ENCODE peak calls at places on chromosome 9, in nine cellular contexts. Y is PC-3, B is cardiac muscle cell, D is vagina, H is WERI-Rb-1, U is astrocyte, K is fibroblast of the aortic adventitia, V is fibroblast of pulmonary artery, O is body of pancreas. S is an unnamed sample.

GRCh38 chr9:99000480-99001395 is 57.0 kb downstream of the COL15A1 start:
- DNase-seq in B (peak), U (peak), K (peak), V (peak), D (peak), O (no peak), H (peak), Y (peak), S (peak)

GRCh38 chr9:22107646-22108045 is 98.5 kb upstream of the CDKN2B start:
- DNase-seq in D (no peak), V (no peak), B (no peak), K (no peak), Y (no peak), U (no peak), O (no peak), H (no peak), S (no peak)

GRCh38 chr9:73347720-73348119 is 196.1 kb downstream of the ANXA1 start:
- DNase-seq in V (no peak), B (no peak), H (no peak), U (peak), O (no peak), D (no peak), Y (no peak), K (no peak), S (no peak)

GRCh38 chr9:127921592-127922120 is 4.8 kb upstream of the ST6GALNAC4 start:
- DNase-seq in D (no peak), H (peak), B (peak), K (peak), U (no peak), Y (peak), V (peak), O (peak), S (no peak)

GRCh38 chr9:110126986-110127864 is 80.7 kb downstream of the C9orf152 start:
- DNase-seq in K (peak), B (peak), O (no peak), V (peak), H (no peak), D (no peak), U (peak), Y (no peak), S (peak)

GRCh38 chr9:116951588-116952433 is 264.7 kb downstream of the TRIM32 start:
- DNase-seq in V (peak), H (no peak), O (no peak), Y (peak), B (no peak), U (peak), K (peak), D (no peak), S (peak)

GRCh38 chr9:100087218-100087617 is 11.6 kb downstream of the ERP44 start:
- DNase-seq in V (peak), K (peak), B (peak), O (no peak), H (no peak), Y (peak), U (peak), D (no peak), S (peak)

GRCh38 chr9:81374881-81375280 is 314.5 kb downstream of the TLE1 start:
- DNase-seq in V (peak), U (peak), D (no peak), O (no peak), Y (no peak), K (no peak), H (no peak), B (peak), S (no peak)

GRCh38 chr9:34985311-34985899 is 4.1 kb upstream of the DNAJB5 start:
- DNase-seq in H (peak), B (peak), U (peak), D (no peak), Y (peak), K (peak), O (peak), V (peak), S (peak)

GRCh38 chr9:16241231-16241630 is 629.2 kb downstream of the BNC2 start:
- DNase-seq in O (no peak), U (peak), K (peak), Y (peak), D (no peak), B (peak), H (no peak), V (peak), S (peak)

GRCh38 chr9:84701801-84702200 is 32.3 kb downstream of the NTRK2 start:
- DNase-seq in U (no peak), K (no peak), V (no peak), B (no peak), O (no peak), H (no peak), D (no peak), Y (no peak), S (no peak)

GRCh38 chr9:3689555-3689954 is 163.8 kb upstream of the RFX3 start:
- DNase-seq in U (no peak), O (no peak), H (no peak), K (no peak), V (no peak), Y (no peak), D (no peak), B (no peak), S (no peak)

GRCh38 chr9:91253488-91253887 is 108.2 kb downstream of the AUH start:
- DNase-seq in Y (no peak), K (peak), V (no peak), B (no peak), U (no peak), D (no peak), H (no peak), O (no peak), S (no peak)
- H3K4me3 ChIP-seq in Y (no peak), K (no peak), V (no peak), B (no peak), U (no peak), D (no peak), H (no peak), O (no peak), S (no peak)

DNA sequence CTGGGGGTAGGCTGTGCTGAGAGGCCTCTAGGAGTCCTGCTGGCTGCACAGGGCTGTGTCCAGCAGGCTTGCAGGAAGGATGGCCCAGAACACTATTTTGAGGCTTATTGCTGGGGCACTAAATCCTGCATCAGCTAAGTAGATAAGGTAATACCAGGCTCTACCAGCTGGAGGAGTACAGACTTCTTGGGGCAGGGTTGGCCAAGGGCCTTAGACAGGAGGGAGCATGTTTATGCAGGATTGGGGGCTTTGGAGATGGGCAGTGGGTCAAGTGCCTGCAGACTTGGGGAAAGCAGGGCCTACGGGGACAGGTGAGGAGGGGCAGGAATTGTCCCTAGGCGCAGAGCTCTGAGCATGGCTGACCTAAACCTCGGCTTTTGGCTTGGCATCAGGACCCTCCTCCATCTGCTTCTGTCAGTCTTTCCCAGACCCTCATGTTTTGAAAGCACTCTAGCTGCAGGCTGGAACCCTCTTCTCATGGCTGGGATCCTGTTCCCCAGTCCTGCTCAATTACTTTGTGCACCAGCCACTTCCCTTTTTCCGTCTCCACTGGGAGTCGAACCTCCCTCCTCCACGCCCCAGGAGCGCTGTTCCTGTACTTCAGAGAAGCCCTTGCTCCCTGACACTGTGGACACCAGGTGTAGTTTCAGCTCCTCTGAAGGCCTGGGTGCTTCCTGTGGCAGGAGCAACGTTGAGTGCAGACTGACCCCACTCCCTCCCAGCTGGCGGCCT is 61.0 kb upstream of the SPTLC1 start:
- DNase-seq in D (no peak), V (peak), Y (peak), K (no peak), B (no peak), U (no peak), O (no peak), H (peak), S (peak)
- TF ChIP-seq CTCF in D (no peak), V (peak), Y (no peak), K (peak), B (peak), U (no peak), O (no peak), H (peak), S (peak)

GRCh38 chr9:114385412-114386181 is 2.2 kb downstream of the AKNA start:
- DNase-seq in V (peak), Y (peak), U (peak), K (peak), B (peak), D (no peak), H (no peak), O (peak), S (peak)

GRCh38 chr9:114382951-114383865 is 4.6 kb downstream of the AKNA start:
- DNase-seq in Y (no peak), H (peak), V (peak), U (no peak), O (no peak), D (no peak), B (peak), K (peak), S (peak)

GRCh38 chr9:114383866-114384231 is 3.9 kb downstream of the AKNA start:
- DNase-seq in Y (no peak), B (no peak), H (no peak), U (no peak), K (no peak), V (no peak), D (no peak), O (no peak), S (no peak)

GRCh38 chr9:114386361-114386885 is 1.4 kb downstream of the AKNA start:
- DNase-seq in V (no peak), O (no peak), Y (no peak), K (no peak), B (no peak), U (no peak), H (no peak), D (no peak), S (no peak)

GRCh38 chr9:114384836-114385411 is 2.9 kb downstream of the AKNA start:
- DNase-seq in B (no peak), O (no peak), U (no peak), K (no peak), Y (no peak), H (peak), V (no peak), D (no peak), S (no peak)
- H3K4me3 ChIP-seq in B (no peak), O (no peak), U (no peak), K (no peak), Y (peak), H (no peak), V (no peak), D (no peak), S (no peak)

GRCh38 chr9:122346478-122347347 is 24.1 kb upstream of the PTGS1 start:
- DNase-seq in U (no peak), D (no peak), H (peak), Y (peak), O (peak), V (peak), K (no peak), B (peak), S (no peak)
- TF ChIP-seq CTCF in U (no peak), D (no peak), H (no peak), Y (no peak), O (no peak), V (no peak), K (no peak), B (no peak), S (no peak)

GRCh38 chr9:135502168-135502872 is 1.8 kb downstream of the MRPS2 start:
- DNase-seq in O (no peak), U (no peak), D (no peak), K (no peak), V (no peak), H (no peak), Y (no peak), B (no peak), S (no peak)
- H3K4me3 ChIP-seq in O (no peak), U (peak), D (peak), K (peak), V (no peak), H (no peak), Y (peak), B (no peak), S (no peak)

DNA sequence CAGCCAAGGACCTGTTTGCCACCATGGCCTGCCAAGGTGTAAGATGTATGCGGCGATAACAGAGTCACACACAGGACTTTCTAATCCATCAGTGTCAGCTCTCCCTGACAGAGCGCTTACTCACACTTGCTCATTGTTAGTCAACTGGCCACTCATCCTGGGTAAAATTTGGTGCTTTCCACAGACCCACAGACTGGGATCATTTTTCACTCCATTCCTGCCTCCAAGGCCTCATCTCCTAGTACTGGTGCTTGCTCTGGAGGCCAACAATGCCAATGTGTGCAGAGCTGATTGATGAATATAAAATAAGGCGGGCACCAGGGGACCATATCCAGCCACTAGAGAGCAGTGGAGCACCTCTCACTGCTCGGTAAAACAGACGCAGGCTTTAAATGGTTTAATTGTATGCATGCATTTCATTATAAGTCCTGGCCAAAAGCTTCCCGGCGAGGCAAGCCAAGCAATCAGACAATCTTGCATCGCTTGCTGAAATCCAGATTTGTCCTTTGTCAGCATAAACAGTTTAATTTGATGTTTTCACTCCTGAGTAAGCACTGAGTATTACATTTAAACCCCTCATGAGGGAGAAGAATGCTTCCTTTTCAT is 22.3 kb downstream of the PSMB7 start:
- DNase-seq in Y (peak), H (peak), U (peak), K (peak), V (peak), B (peak), D (no peak), O (no peak), S (peak)
- TF ChIP-seq CTCF in Y (peak), H (peak), U (peak), K (peak), V (peak), B (peak), D (no peak), O (peak), S (peak)

DNA sequence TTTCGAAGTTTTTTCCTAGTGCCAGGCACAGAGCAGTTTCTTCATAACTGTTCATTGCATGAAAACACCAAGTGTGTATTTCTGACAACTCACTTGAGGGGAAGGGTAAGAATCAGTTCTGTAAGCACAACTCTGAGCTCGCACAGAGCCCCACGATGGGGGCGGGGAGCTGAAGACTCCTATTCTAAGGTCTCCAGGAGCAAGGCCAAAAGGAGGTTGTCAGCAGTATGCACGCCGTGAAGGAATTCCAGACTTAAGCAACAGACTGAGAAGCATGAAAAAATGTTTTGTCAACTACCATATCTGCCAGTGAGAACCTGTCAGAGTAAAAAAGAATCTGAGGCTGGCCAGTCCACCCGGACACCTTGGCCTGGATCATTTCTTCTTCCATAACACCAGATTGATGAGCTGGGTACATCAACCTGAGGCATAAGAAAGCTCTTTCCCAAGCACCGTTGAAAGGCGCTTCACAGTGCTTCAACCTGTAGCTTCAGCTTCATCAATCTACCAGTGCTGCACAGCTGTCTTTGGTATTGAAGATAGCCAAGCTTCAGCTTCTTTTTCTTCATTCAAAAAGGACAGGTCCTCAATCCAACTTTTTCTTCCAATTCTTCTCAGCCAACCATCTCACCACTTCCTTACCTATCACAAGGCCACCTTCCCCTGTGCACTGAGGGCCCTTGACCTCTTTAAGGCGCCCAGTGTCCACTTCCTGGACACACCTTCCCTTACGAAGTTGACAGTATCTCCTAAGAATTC is 1.1 kb upstream of the CTNNAL1 start:
- DNase-seq in V (peak), K (peak), O (peak), H (no peak), U (peak), Y (no peak), D (no peak), B (peak), S (peak)
- H3K4me3 ChIP-seq in V (no peak), K (no peak), O (no peak), H (no peak), U (no peak), Y (no peak), D (no peak), B (peak), S (peak)